ENCODE peak calls at places on chromosome 11, in four cellular contexts. One of them, this sample, is unnamed.

GRCh38 chr11:17777086-17777725 is 42.6 kb downstream of the KCNC1 start:
- DNase-seq in cardiac fibroblast: no peak
- DNase-seq in stomach: no peak
- DNase-seq in CD8-positive, alpha-beta T cell: no peak
- DNase-seq in this sample: no peak

GRCh38 chr11:36724742-36725387 is 126.8 kb upstream of the RAG2 start:
- DNase-seq in stomach: no peak
- DNase-seq in cardiac fibroblast: no peak
- DNase-seq in CD8-positive, alpha-beta T cell: no peak
- DNase-seq in this sample: no peak

GRCh38 chr11:59865031-59865430 is 1.3 kb downstream of the TCN1 start:
- DNase-seq in cardiac fibroblast: peak; percentile 11
- DNase-seq in stomach: no peak
- DNase-seq in CD8-positive, alpha-beta T cell: no peak
- DNase-seq in this sample: no peak

GRCh38 chr11:115078461-115079438 is 400.4 kb downstream of the NXPE2 start:
- DNase-seq in cardiac fibroblast: no peak
- DNase-seq in CD8-positive, alpha-beta T cell: no peak
- DNase-seq in stomach: no peak
- DNase-seq in this sample: no peak

GRCh38 chr11:78354741-78355705 is 62.6 kb downstream of the GAB2 start:
- DNase-seq in CD8-positive, alpha-beta T cell: no peak
- DNase-seq in cardiac fibroblast: peak; percentile 33
- DNase-seq in stomach: no peak
- DNase-seq in this sample: peak; percentile 56

GRCh38 chr11:2728663-2729332 is 29.0 kb upstream of the KCNQ1OT1 start:
- DNase-seq in cardiac fibroblast: no peak
- DNase-seq in stomach: no peak
- DNase-seq in CD8-positive, alpha-beta T cell: no peak
- DNase-seq in this sample: no peak

GRCh38 chr11:103317118-103317517 is 207.9 kb downstream of the DYNC2H1 start:
- DNase-seq in stomach: no peak
- DNase-seq in cardiac fibroblast: peak; percentile 4
- DNase-seq in CD8-positive, alpha-beta T cell: no peak
- DNase-seq in this sample: no peak

GRCh38 chr11:63443714-63444113 is 47.3 kb downstream of the PLAAT5 start:
- DNase-seq in stomach: no peak
- DNase-seq in CD8-positive, alpha-beta T cell: no peak
- DNase-seq in cardiac fibroblast: no peak
- DNase-seq in this sample: no peak

GRCh38 chr11:17275376-17276235 is 933 bp upstream of the NUCB2 start:
- DNase-seq in cardiac fibroblast: no peak
- DNase-seq in CD8-positive, alpha-beta T cell: no peak
- DNase-seq in stomach: no peak
- DNase-seq in this sample: no peak

GRCh38 chr11:78050964-78051831 is 12.5 kb upstream of the THRSP start:
- DNase-seq in CD8-positive, alpha-beta T cell: no peak
- DNase-seq in stomach: no peak
- DNase-seq in cardiac fibroblast: peak; percentile 79
- DNase-seq in this sample: peak; percentile 56

GRCh38 chr11:705646-706438 is at the start of gene EPS8L2:
- DNase-seq in CD8-positive, alpha-beta T cell: no peak
- DNase-seq in cardiac fibroblast: no peak
- DNase-seq in stomach: peak; percentile 80
- DNase-seq in this sample: no peak

GRCh38 chr11:46672381-46672839 is 28.0 kb downstream of the ARHGAP1 start:
- DNase-seq in CD8-positive, alpha-beta T cell: no peak
- DNase-seq in stomach: no peak
- DNase-seq in cardiac fibroblast: no peak
- DNase-seq in this sample: no peak

GRCh38 chr11:132220464-132220863 is 850.0 kb downstream of the NTM start:
- DNase-seq in CD8-positive, alpha-beta T cell: no peak
- DNase-seq in cardiac fibroblast: peak; percentile 34
- DNase-seq in stomach: no peak
- DNase-seq in this sample: peak; percentile 73

GRCh38 chr11:102401905-102402304 is 50.7 kb downstream of the TMEM123 start:
- DNase-seq in cardiac fibroblast: no peak
- DNase-seq in CD8-positive, alpha-beta T cell: no peak
- DNase-seq in stomach: no peak
- DNase-seq in this sample: no peak

GRCh38 chr11:126268361-126268707 is 361 bp downstream of the SRPRA start:
- DNase-seq in stomach: no peak
- DNase-seq in CD8-positive, alpha-beta T cell: no peak
- DNase-seq in cardiac fibroblast: no peak
- DNase-seq in this sample: no peak

GRCh38 chr11:44538375-44539054 is 26.9 kb upstream of the CD82 start:
- DNase-seq in CD8-positive, alpha-beta T cell: peak; percentile 55
- DNase-seq in stomach: peak; percentile 78
- DNase-seq in cardiac fibroblast: peak; percentile 78
- DNase-seq in this sample: peak; percentile 66

GRCh38 chr11:46277623-46278386 is at the start of gene CREB3L1:
- DNase-seq in CD8-positive, alpha-beta T cell: no peak
- DNase-seq in stomach: peak; percentile 91
- DNase-seq in cardiac fibroblast: no peak
- DNase-seq in this sample: peak; percentile 26

GRCh38 chr11:105609341-105609781 is 512 bp upstream of the GRIA4 start:
- DNase-seq in cardiac fibroblast: peak; percentile 6
- DNase-seq in CD8-positive, alpha-beta T cell: no peak
- DNase-seq in stomach: no peak
- DNase-seq in this sample: peak; percentile 7

GRCh38 chr11:113106507-113106906 is 145.3 kb downstream of the NCAM1 start:
- DNase-seq in cardiac fibroblast: peak; percentile 39
- DNase-seq in CD8-positive, alpha-beta T cell: no peak
- DNase-seq in stomach: no peak
- DNase-seq in this sample: peak; percentile 82

GRCh38 chr11:78166832-78167469 is 21.5 kb downstream of the KCTD21 start:
- DNase-seq in CD8-positive, alpha-beta T cell: no peak
- DNase-seq in cardiac fibroblast: peak; percentile 43
- DNase-seq in stomach: no peak
- DNase-seq in this sample: peak; percentile 68

GRCh38 chr11:126146454-126147192 is 64.8 kb downstream of the RPUSD4 start:
- DNase-seq in cardiac fibroblast: no peak
- DNase-seq in CD8-positive, alpha-beta T cell: no peak
- DNase-seq in stomach: no peak
- DNase-seq in this sample: no peak

GRCh38 chr11:61056566-61056965 is 45.7 kb upstream of the CD5 start:
- DNase-seq in stomach: no peak
- DNase-seq in CD8-positive, alpha-beta T cell: no peak
- DNase-seq in cardiac fibroblast: no peak
- DNase-seq in this sample: no peak

GRCh38 chr11:120127236-120127635 is 10.7 kb downstream of the TRIM29 start:
- DNase-seq in cardiac fibroblast: no peak
- DNase-seq in CD8-positive, alpha-beta T cell: no peak
- DNase-seq in stomach: no peak
- DNase-seq in this sample: no peak

GRCh38 chr11:1125803-1126202 is 31.9 kb upstream of the MUC5AC start:
- DNase-seq in cardiac fibroblast: no peak
- DNase-seq in CD8-positive, alpha-beta T cell: no peak
- DNase-seq in stomach: peak; percentile 11
- DNase-seq in this sample: no peak

GRCh38 chr11:45607995-45608394 is 57.4 kb downstream of the CHST1 start:
- DNase-seq in cardiac fibroblast: peak; percentile 21
- DNase-seq in stomach: no peak
- DNase-seq in CD8-positive, alpha-beta T cell: no peak
- DNase-seq in this sample: peak; percentile 8

GRCh38 chr11:13206086-13206640 is 71.4 kb upstream of the BMAL1 start:
- DNase-seq in cardiac fibroblast: no peak
- DNase-seq in stomach: no peak
- DNase-seq in CD8-positive, alpha-beta T cell: no peak
- DNase-seq in this sample: no peak

GRCh38 chr11:113474362-113475159 is 637 bp downstream of the DRD2 start:
- DNase-seq in cardiac fibroblast: peak; percentile 84
- DNase-seq in CD8-positive, alpha-beta T cell: no peak
- DNase-seq in stomach: peak; percentile 74
- DNase-seq in this sample: peak; percentile 83

GRCh38 chr11:75200531-75200930 is 40.0 kb upstream of the TPBGL start:
- DNase-seq in CD8-positive, alpha-beta T cell: no peak
- DNase-seq in cardiac fibroblast: no peak
- DNase-seq in stomach: no peak
- DNase-seq in this sample: no peak

GRCh38 chr11:125132071-125132470 is 20.6 kb upstream of the TMEM218 start:
- DNase-seq in CD8-positive, alpha-beta T cell: no peak
- DNase-seq in stomach: no peak
- DNase-seq in cardiac fibroblast: peak; percentile 18
- DNase-seq in this sample: no peak

GRCh38 chr11:115627666-115628460 is 123.6 kb upstream of the CADM1 start:
- DNase-seq in CD8-positive, alpha-beta T cell: no peak
- DNase-seq in stomach: no peak
- DNase-seq in cardiac fibroblast: no peak
- DNase-seq in this sample: no peak

GRCh38 chr11:14585438-14585837 is 58.2 kb upstream of the PDE3B start:
- DNase-seq in stomach: no peak
- DNase-seq in CD8-positive, alpha-beta T cell: no peak
- DNase-seq in cardiac fibroblast: no peak
- DNase-seq in this sample: no peak

GRCh38 chr11:2521081-2521480 is 76.3 kb downstream of the KCNQ1 start:
- DNase-seq in stomach: peak; percentile 24
- DNase-seq in cardiac fibroblast: no peak
- DNase-seq in CD8-positive, alpha-beta T cell: no peak
- DNase-seq in this sample: no peak

GRCh38 chr11:86099727-86100320 is 30.9 kb upstream of the PICALM start:
- DNase-seq in stomach: no peak
- DNase-seq in cardiac fibroblast: no peak
- DNase-seq in CD8-positive, alpha-beta T cell: no peak
- DNase-seq in this sample: no peak

GRCh38 chr11:68892576-68892975 is 11.1 kb downstream of the MRPL21 start:
- DNase-seq in CD8-positive, alpha-beta T cell: no peak
- DNase-seq in stomach: no peak
- DNase-seq in cardiac fibroblast: no peak
- DNase-seq in this sample: no peak

GRCh38 chr11:124935548-124936514 is at the start of gene HEPACAM:
- DNase-seq in stomach: no peak
- DNase-seq in CD8-positive, alpha-beta T cell: no peak
- DNase-seq in cardiac fibroblast: no peak
- DNase-seq in this sample: no peak

DNA sequence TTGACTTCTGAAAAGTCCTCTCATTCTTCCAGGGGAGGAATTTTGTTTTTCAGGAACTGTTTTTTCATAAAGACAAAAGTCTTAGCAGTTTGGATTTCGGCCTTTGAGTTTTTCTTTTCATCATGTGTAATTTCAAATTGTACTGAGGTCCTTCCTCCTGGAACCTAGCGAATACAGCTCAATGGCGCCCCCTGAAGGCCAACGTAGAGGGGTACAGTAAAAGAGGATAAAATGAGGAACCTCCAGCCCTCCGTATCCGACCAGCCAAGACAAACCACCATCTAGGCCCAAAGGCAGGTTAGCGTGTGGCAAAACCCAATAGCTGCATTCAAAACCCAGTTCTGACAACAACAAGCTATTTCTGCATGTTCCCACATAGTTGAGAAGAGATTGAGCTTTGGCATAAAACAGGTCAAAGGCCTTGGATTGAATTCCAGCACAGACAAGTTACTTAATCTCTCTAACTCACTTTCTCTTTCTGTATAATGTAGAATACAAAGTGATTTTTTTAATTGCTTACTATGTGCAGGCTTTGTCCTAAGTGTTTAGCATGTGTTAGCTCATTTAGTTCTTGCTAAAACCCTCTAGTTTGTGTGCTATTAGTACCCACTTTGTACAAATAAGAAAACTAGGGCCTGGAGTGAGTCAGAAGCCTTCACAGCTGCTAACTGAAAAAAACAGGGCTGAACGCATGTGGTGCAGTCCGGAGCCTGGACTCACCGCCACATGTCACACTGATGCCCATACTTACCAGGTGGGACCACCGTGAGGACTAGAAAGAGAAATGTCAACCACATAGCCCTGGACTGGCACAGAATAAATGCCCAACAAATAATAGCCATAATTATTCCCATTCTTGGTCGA is 43.2 kb upstream of the ETS1 start:
- DNase-seq in cardiac fibroblast: peak; percentile 92
- DNase-seq in stomach: peak; percentile 91
- DNase-seq in CD8-positive, alpha-beta T cell: peak; percentile 85
- DNase-seq in this sample: peak; percentile 87
- H3K4me3 ChIP-seq in cardiac fibroblast: no peak overlapping the region
- H3K4me3 ChIP-seq in stomach: no peak overlapping the region
- H3K4me3 ChIP-seq in CD8-positive, alpha-beta T cell: no peak overlapping the region
- H3K4me3 ChIP-seq in this sample: no peak overlapping the region

GRCh38 chr11:65817815-65818680 is 15.7 kb upstream of the SNX32 start:
- DNase-seq in CD8-positive, alpha-beta T cell: peak; percentile 89
- DNase-seq in cardiac fibroblast: peak; percentile 92
- DNase-seq in stomach: peak; percentile 98
- DNase-seq in this sample: peak; percentile 88

GRCh38 chr11:65822760-65823528 is 10.8 kb upstream of the SNX32 start:
- DNase-seq in CD8-positive, alpha-beta T cell: no peak
- DNase-seq in cardiac fibroblast: no peak
- DNase-seq in stomach: peak; percentile 79
- DNase-seq in this sample: no peak

GRCh38 chr11:65817312-65817814 is 16.4 kb upstream of the SNX32 start:
- DNase-seq in stomach: no peak
- DNase-seq in CD8-positive, alpha-beta T cell: no peak
- DNase-seq in cardiac fibroblast: peak; percentile 16
- DNase-seq in this sample: no peak

GRCh38 chr11:65821107-65821506 is 12.7 kb upstream of the SNX32 start:
- DNase-seq in stomach: no peak
- DNase-seq in cardiac fibroblast: no peak
- DNase-seq in CD8-positive, alpha-beta T cell: no peak
- DNase-seq in this sample: no peak
- H3K4me3 ChIP-seq in stomach: no peak overlapping the region
- H3K4me3 ChIP-seq in cardiac fibroblast: no peak overlapping the region
- H3K4me3 ChIP-seq in CD8-positive, alpha-beta T cell: no peak overlapping the region
- H3K4me3 ChIP-seq in this sample: no peak overlapping the region

GRCh38 chr11:32792948-32793475 is 1.4 kb downstream of the CCDC73 start:
- DNase-seq in cardiac fibroblast: peak; percentile 45
- DNase-seq in CD8-positive, alpha-beta T cell: peak; percentile 37
- DNase-seq in stomach: peak; percentile 69
- DNase-seq in this sample: peak; percentile 45
- H3K4me3 ChIP-seq in cardiac fibroblast: no peak overlapping the region
- H3K4me3 ChIP-seq in CD8-positive, alpha-beta T cell: no peak overlapping the region
- H3K4me3 ChIP-seq in stomach: no peak overlapping the region
- H3K4me3 ChIP-seq in this sample: no peak overlapping the region

GRCh38 chr11:110297726-110298297 is 1.4 kb upstream of the RDX start:
- DNase-seq in cardiac fibroblast: no peak
- DNase-seq in stomach: no peak
- DNase-seq in CD8-positive, alpha-beta T cell: no peak
- DNase-seq in this sample: peak; percentile 23
- H3K4me3 ChIP-seq in cardiac fibroblast: no peak overlapping the region
- H3K4me3 ChIP-seq in stomach: no peak overlapping the region
- H3K4me3 ChIP-seq in CD8-positive, alpha-beta T cell: no peak overlapping the region
- H3K4me3 ChIP-seq in this sample: no peak overlapping the region

DNA sequence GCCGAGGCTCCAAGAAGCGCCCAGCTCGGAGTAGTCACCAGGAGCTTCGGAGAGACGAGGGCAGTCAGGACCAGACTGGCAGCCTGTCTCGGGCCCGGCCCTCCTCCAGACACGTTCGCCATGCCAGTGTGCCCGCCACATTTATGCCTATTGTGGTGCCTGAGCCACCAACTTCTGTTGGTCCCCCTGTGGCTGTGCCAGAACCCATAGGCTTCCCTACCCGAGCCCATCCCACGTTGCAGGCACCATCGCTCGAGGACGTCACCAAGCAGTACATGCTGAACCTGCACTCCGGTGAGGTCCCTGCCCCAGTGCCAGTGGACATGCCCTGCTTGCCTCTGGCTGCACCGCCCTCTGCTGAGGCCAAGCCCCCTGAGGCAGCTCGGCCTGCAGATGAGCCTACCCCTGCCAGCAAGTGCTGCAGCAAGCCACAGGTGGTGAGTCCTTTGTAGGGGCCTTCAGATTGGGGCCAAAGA is 3.4 kb downstream of the ARHGEF17 start:
- DNase-seq in stomach: no peak
- DNase-seq in cardiac fibroblast: no peak
- DNase-seq in CD8-positive, alpha-beta T cell: no peak
- DNase-seq in this sample: no peak
- H3K4me3 ChIP-seq in stomach: peak overlapping the region; percentile 55
- H3K4me3 ChIP-seq in cardiac fibroblast: peak overlapping the region; percentile 44
- H3K4me3 ChIP-seq in CD8-positive, alpha-beta T cell: no peak overlapping the region
- H3K4me3 ChIP-seq in this sample: peak overlapping the region; percentile 81